ENCODE peak calls at places on chromosomes 2 and 18, in ten cellular contexts. R, O, Z, I, K, B, F, U, J and W are unnamed samples.
A peak's percentile ranks its signal among the peaks of the same experiment; 100 is the strongest.

GRCh38 chr2:236972491-236973379 is 113.0 kb upstream of the COPS8 start:
- DNase-seq in R (peak; percentile 21), O (peak; percentile 85), Z (peak; percentile 72), I (peak; percentile 89), K (no peak), B (no peak), F (no peak), U (no peak), J (no peak), W (no peak)

GRCh38 chr2:68832161-68832869 is 38.9 kb downstream of the BMP10 start:
- DNase-seq in R (no peak), O (peak; percentile 90), Z (peak; percentile 68), I (no peak), K (peak; percentile 31), B (no peak), F (no peak), U (no peak), J (peak; percentile 53), W (no peak)

GRCh38 chr2:12076810-12077209 is 330.4 kb downstream of the LPIN1 start:
- DNase-seq in R (no peak), O (peak; percentile 42), Z (peak; percentile 28), I (no peak), K (no peak), B (no peak), F (no peak), U (no peak), J (no peak), W (no peak)

GRCh38 chr18:48828713-48829442 is 121.9 kb downstream of the SMAD7 start:
- DNase-seq in R (no peak), O (no peak), Z (no peak), I (peak; percentile 48), K (no peak), B (no peak), F (peak; percentile 8), U (no peak), J (no peak), W (no peak)

GRCh38 chr18:35822431-35822830 is 150.0 kb upstream of the RMP24 start:
- DNase-seq in R (no peak), O (no peak), Z (no peak), I (no peak), K (no peak), B (no peak), F (no peak), U (no peak), J (no peak), W (no peak)

GRCh38 chr2:28405537-28405936 is 12.9 kb downstream of the FOSL2 start:
- DNase-seq in R (no peak), O (no peak), Z (no peak), I (peak; percentile 18), K (no peak), B (no peak), F (no peak), U (no peak), J (no peak), W (no peak)

GRCh38 chr2:120758181-120759048 is 22.7 kb downstream of the GLI2 start:
- DNase-seq in R (no peak), O (no peak), Z (peak; percentile 63), I (peak; percentile 50), K (no peak), B (peak; percentile 48), F (no peak), U (no peak), J (no peak), W (no peak)

GRCh38 chr2:73987109-73987947 is 2.6 kb downstream of the TET3 start:
- DNase-seq in R (no peak), O (peak; percentile 39), Z (no peak), I (peak; percentile 71), K (no peak), B (peak; percentile 62), F (no peak), U (no peak), J (no peak), W (no peak)

GRCh38 chr2:150309681-150310080 is 177.8 kb downstream of the RND3 start:
- DNase-seq in R (peak; percentile 3), O (no peak), Z (no peak), I (peak; percentile 74), K (no peak), B (no peak), F (no peak), U (no peak), J (no peak), W (no peak)

GRCh38 chr18:79502785-79503184 is 107.1 kb downstream of the NFATC1 start:
- DNase-seq in R (no peak), O (no peak), Z (no peak), I (no peak), K (no peak), B (no peak), F (no peak), U (no peak), J (no peak), W (no peak)

GRCh38 chr18:47288741-47289140 is 37.3 kb upstream of the SKOR2 start:
- DNase-seq in R (no peak), O (no peak), Z (no peak), I (no peak), K (no peak), B (no peak), F (no peak), U (no peak), J (no peak), W (no peak)

GRCh38 chr2:119943058-119943457 is 69.8 kb upstream of the EPB41L5 start:
- DNase-seq in R (no peak), O (no peak), Z (no peak), I (no peak), K (no peak), B (no peak), F (no peak), U (no peak), J (no peak), W (no peak)

GRCh38 chr2:7795358-7796199 is 878.4 kb downstream of the RNF144A start:
- DNase-seq in R (no peak), O (peak; percentile 59), Z (no peak), I (no peak), K (no peak), B (no peak), F (no peak), U (no peak), J (no peak), W (no peak)

GRCh38 chr2:162330881-162331280 is 12.4 kb upstream of the IFIH1 start:
- DNase-seq in R (no peak), O (no peak), Z (no peak), I (no peak), K (no peak), B (no peak), F (no peak), U (no peak), J (no peak), W (no peak)

GRCh38 chr2:162328424-162329157 is 10.1 kb upstream of the IFIH1 start:
- DNase-seq in R (no peak), O (no peak), Z (no peak), I (no peak), K (no peak), B (no peak), F (no peak), U (no peak), J (no peak), W (no peak)

GRCh38 chr2:162327806-162328205 is 9.3 kb upstream of the IFIH1 start:
- DNase-seq in R (no peak), O (no peak), Z (no peak), I (no peak), K (no peak), B (peak; percentile 65), F (no peak), U (no peak), J (no peak), W (no peak)

GRCh38 chr2:162324953-162325352 is 6.5 kb upstream of the IFIH1 start:
- DNase-seq in R (no peak), O (no peak), Z (no peak), I (no peak), K (no peak), B (no peak), F (no peak), U (no peak), J (no peak), W (no peak)

DNA sequence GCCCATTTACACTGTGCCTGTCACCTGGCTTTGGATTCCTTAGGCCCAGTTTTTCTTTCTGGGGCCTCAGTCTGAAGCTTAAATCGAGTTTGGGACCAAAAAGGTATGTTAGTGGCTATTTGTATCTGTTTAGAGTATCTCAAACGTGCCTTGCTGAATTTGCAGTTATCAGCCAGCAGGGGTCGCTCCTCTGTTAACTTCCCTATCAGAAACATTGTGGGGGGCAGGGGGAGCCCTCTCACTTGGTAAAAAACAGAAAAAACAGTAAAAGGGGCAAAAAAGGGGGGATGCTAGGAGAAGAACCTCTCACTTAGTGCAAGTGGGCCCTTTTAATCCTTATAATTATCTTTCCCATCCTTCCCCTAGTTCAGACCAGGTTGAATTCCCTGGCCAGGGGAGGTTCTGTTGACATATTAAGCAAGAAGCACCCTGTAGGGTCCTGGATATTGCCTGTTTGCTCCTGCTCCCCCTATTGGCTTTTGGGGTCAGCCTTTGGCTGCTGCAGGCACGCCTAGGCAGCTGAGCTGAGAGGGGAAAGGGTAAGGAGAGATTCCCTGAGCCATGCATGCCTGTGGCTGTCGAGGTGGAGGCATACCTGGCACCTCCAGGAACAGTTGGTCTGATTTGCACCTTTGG is 8.8 kb upstream of the IFIH1 start:
- DNase-seq in R (no peak), O (no peak), Z (no peak), I (no peak), K (no peak), B (no peak), F (no peak), U (no peak), J (no peak), W (no peak)
- TF ChIP-seq CTCF in R (peak; percentile 21), O (peak; percentile 57), Z (peak; percentile 73), I (peak; percentile 45), K (peak; percentile 30), B (peak; percentile 25), F (no peak), U (peak; percentile 76), J (peak; percentile 64), W (peak; percentile 31)

GRCh38 chr2:156986339-156986988 is 271.0 kb upstream of the GALNT5 start:
- DNase-seq in R (no peak), O (no peak), Z (no peak), I (no peak), K (no peak), B (no peak), F (no peak), U (no peak), J (no peak), W (no peak)
- TF ChIP-seq CTCF in R (no peak), O (no peak), Z (no peak), I (no peak), K (peak; percentile 10), B (no peak), F (no peak), U (no peak), J (no peak), W (no peak)

DNA sequence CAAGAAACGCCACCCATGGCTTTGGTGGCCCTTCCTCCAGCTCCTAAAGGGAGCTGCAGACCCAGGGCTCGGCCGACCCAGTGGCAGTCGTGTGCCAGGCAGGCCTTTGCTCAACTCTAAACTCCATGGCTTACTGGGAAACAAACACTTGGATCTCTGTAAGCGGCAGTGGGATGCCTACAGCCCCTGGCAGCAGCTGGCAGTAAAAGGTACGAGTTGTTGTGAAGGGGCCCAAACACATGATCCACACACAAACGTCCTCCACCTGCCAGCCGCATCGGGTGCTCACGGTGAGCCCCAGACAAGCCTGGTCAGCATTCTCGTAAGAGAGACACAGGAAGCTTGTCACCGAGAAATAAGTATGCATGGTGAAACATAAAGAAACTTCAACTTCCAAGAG is 214.9 kb downstream of the MGAT5 start:
- DNase-seq in R (no peak), O (no peak), Z (no peak), I (no peak), K (no peak), B (peak; percentile 27), F (no peak), U (no peak), J (no peak), W (no peak)
- TF ChIP-seq CTCF in R (no peak), O (no peak), Z (no peak), I (no peak), K (no peak), B (no peak), F (no peak), U (no peak), J (no peak), W (no peak)

GRCh38 chr18:28995319-28995718 is 818.4 kb upstream of the CDH2 start:
- DNase-seq in R (no peak), O (no peak), Z (no peak), I (no peak), K (no peak), B (no peak), F (no peak), U (no peak), J (no peak), W (no peak)
- TF ChIP-seq CTCF in R (no peak), O (peak; percentile 62), Z (peak; percentile 42), I (no peak), K (no peak), B (no peak), F (no peak), U (no peak), J (no peak), W (no peak)